ENCODE peak calls at places on chromosomes 5 and 9, in six cellular contexts. One of them, this sample, is unnamed.

GRCh38 chr5:45454114-45454513 is 242.1 kb downstream of the HCN1 start:
- DNase-seq in A549: peak
- DNase-seq in pancreas: peak
- DNase-seq in CD4-positive, alpha-beta T cell: no peak
- DNase-seq in Panc1: no peak
- DNase-seq in coronary artery: no peak
- DNase-seq in this sample: no peak

GRCh38 chr5:57249251-57249874 is 75.5 kb downstream of the GPBP1 start:
- DNase-seq in pancreas: no peak
- DNase-seq in A549: no peak
- DNase-seq in Panc1: no peak
- DNase-seq in CD4-positive, alpha-beta T cell: no peak
- DNase-seq in coronary artery: no peak
- DNase-seq in this sample: no peak

GRCh38 chr5:142816577-142816976 is 46.4 kb downstream of the ARHGAP26 start:
- DNase-seq in coronary artery: no peak
- DNase-seq in pancreas: peak
- DNase-seq in CD4-positive, alpha-beta T cell: no peak
- DNase-seq in A549: no peak
- DNase-seq in Panc1: no peak
- DNase-seq in this sample: no peak

GRCh38 chr9:14212116-14212515 is 101.8 kb downstream of the NFIB start:
- DNase-seq in A549: no peak
- DNase-seq in pancreas: no peak
- DNase-seq in coronary artery: no peak
- DNase-seq in CD4-positive, alpha-beta T cell: no peak
- DNase-seq in Panc1: no peak
- DNase-seq in this sample: no peak

GRCh38 chr9:21828853-21829405 is 26.5 kb downstream of the MTAP start:
- DNase-seq in Panc1: no peak
- DNase-seq in CD4-positive, alpha-beta T cell: no peak
- DNase-seq in pancreas: no peak
- DNase-seq in coronary artery: no peak
- DNase-seq in A549: peak
- DNase-seq in this sample: no peak

GRCh38 chr5:92505925-92506324 is 1075.1 kb downstream of the NR2F1-AS1 start:
- DNase-seq in A549: no peak
- DNase-seq in coronary artery: no peak
- DNase-seq in CD4-positive, alpha-beta T cell: no peak
- DNase-seq in Panc1: no peak
- DNase-seq in pancreas: no peak
- DNase-seq in this sample: no peak

GRCh38 chr9:90344013-90344412 is 298.6 kb downstream of the DIRAS2 start:
- DNase-seq in coronary artery: no peak
- DNase-seq in CD4-positive, alpha-beta T cell: no peak
- DNase-seq in pancreas: no peak
- DNase-seq in Panc1: no peak
- DNase-seq in A549: no peak
- DNase-seq in this sample: no peak

GRCh38 chr9:114507726-114508125 is 2.5 kb upstream of the WHRN start:
- DNase-seq in Panc1: no peak
- DNase-seq in pancreas: no peak
- DNase-seq in CD4-positive, alpha-beta T cell: no peak
- DNase-seq in A549: peak
- DNase-seq in coronary artery: no peak
- DNase-seq in this sample: no peak

GRCh38 chr9:135038826-135039225 is 48.6 kb upstream of the OLFM1 start:
- DNase-seq in A549: no peak
- DNase-seq in CD4-positive, alpha-beta T cell: no peak
- DNase-seq in coronary artery: peak
- DNase-seq in Panc1: no peak
- DNase-seq in pancreas: no peak
- DNase-seq in this sample: peak

GRCh38 chr5:88841212-88841611 is 41.8 kb downstream of the MEF2C start:
- DNase-seq in Panc1: no peak
- DNase-seq in coronary artery: no peak
- DNase-seq in A549: no peak
- DNase-seq in pancreas: no peak
- DNase-seq in CD4-positive, alpha-beta T cell: no peak
- DNase-seq in this sample: no peak

GRCh38 chr9:2621678-2622360 is at the start of gene VLDLR:
- DNase-seq in Panc1: no peak
- DNase-seq in pancreas: peak
- DNase-seq in A549: peak
- DNase-seq in coronary artery: peak
- DNase-seq in CD4-positive, alpha-beta T cell: no peak
- DNase-seq in this sample: peak

GRCh38 chr9:90107021-90107771 is 502.4 kb downstream of the GADD45G start:
- DNase-seq in CD4-positive, alpha-beta T cell: no peak
- DNase-seq in pancreas: peak
- DNase-seq in Panc1: no peak
- DNase-seq in A549: peak
- DNase-seq in coronary artery: no peak
- DNase-seq in this sample: no peak

GRCh38 chr9:708182-708555 is 133.3 kb upstream of the DMRT1 start:
- DNase-seq in A549: no peak
- DNase-seq in coronary artery: peak
- DNase-seq in CD4-positive, alpha-beta T cell: no peak
- DNase-seq in pancreas: peak
- DNase-seq in Panc1: no peak
- DNase-seq in this sample: no peak

GRCh38 chr9:120944434-120945125 is 18.0 kb upstream of the TRAF1 start:
- DNase-seq in A549: no peak
- DNase-seq in coronary artery: no peak
- DNase-seq in pancreas: no peak
- DNase-seq in Panc1: no peak
- DNase-seq in CD4-positive, alpha-beta T cell: no peak
- DNase-seq in this sample: no peak

GRCh38 chr9:121861501-121862180 is 210.2 kb downstream of the DAB2IP start:
- DNase-seq in coronary artery: peak
- DNase-seq in CD4-positive, alpha-beta T cell: no peak
- DNase-seq in Panc1: peak
- DNase-seq in A549: peak
- DNase-seq in pancreas: no peak
- DNase-seq in this sample: no peak

GRCh38 chr5:116404001-116404400 is 170.6 kb downstream of the SEMA6A start:
- DNase-seq in Panc1: no peak
- DNase-seq in A549: no peak
- DNase-seq in coronary artery: no peak
- DNase-seq in CD4-positive, alpha-beta T cell: no peak
- DNase-seq in pancreas: no peak
- DNase-seq in this sample: no peak

GRCh38 chr9:18922161-18922910 is 110.7 kb downstream of the SAXO1 start:
- DNase-seq in A549: no peak
- DNase-seq in CD4-positive, alpha-beta T cell: no peak
- DNase-seq in pancreas: no peak
- DNase-seq in Panc1: no peak
- DNase-seq in coronary artery: no peak
- DNase-seq in this sample: no peak

GRCh38 chr9:130117816-130118632 is 54.2 kb upstream of the NCS1 start:
- DNase-seq in coronary artery: no peak
- DNase-seq in pancreas: no peak
- DNase-seq in CD4-positive, alpha-beta T cell: no peak
- DNase-seq in A549: no peak
- DNase-seq in Panc1: no peak
- DNase-seq in this sample: no peak

GRCh38 chr5:55691265-55692105 is 20.6 kb downstream of the SLC38A9 start:
- DNase-seq in coronary artery: no peak
- DNase-seq in A549: peak
- DNase-seq in CD4-positive, alpha-beta T cell: no peak
- DNase-seq in Panc1: peak
- DNase-seq in pancreas: no peak
- DNase-seq in this sample: no peak

GRCh38 chr9:98321269-98321668 is 65.8 kb upstream of the TBC1D2 start:
- DNase-seq in Panc1: no peak
- DNase-seq in CD4-positive, alpha-beta T cell: no peak
- DNase-seq in pancreas: no peak
- DNase-seq in coronary artery: peak
- DNase-seq in A549: no peak
- DNase-seq in this sample: no peak

GRCh38 chr9:15142903-15143534 is 164.0 kb downstream of the TTC39B start:
- DNase-seq in pancreas: no peak
- DNase-seq in coronary artery: no peak
- DNase-seq in CD4-positive, alpha-beta T cell: no peak
- DNase-seq in A549: peak
- DNase-seq in Panc1: no peak
- DNase-seq in this sample: no peak

GRCh38 chr5:127958421-127959011 is 125.0 kb upstream of the SLC12A2 start:
- DNase-seq in CD4-positive, alpha-beta T cell: no peak
- DNase-seq in pancreas: no peak
- DNase-seq in A549: peak
- DNase-seq in Panc1: no peak
- DNase-seq in coronary artery: no peak
- DNase-seq in this sample: no peak

GRCh38 chr5:127892467-127893207 is 189.4 kb downstream of the CCDC192 start:
- DNase-seq in A549: peak
- DNase-seq in Panc1: no peak
- DNase-seq in pancreas: no peak
- DNase-seq in coronary artery: no peak
- DNase-seq in CD4-positive, alpha-beta T cell: no peak
- DNase-seq in this sample: no peak

GRCh38 chr5:15772131-15772530 is 272.2 kb downstream of the FBXL7 start:
- DNase-seq in coronary artery: no peak
- DNase-seq in pancreas: no peak
- DNase-seq in A549: no peak
- DNase-seq in Panc1: no peak
- DNase-seq in CD4-positive, alpha-beta T cell: no peak
- DNase-seq in this sample: no peak

GRCh38 chr5:15774632-15775031 is 274.7 kb downstream of the FBXL7 start:
- DNase-seq in coronary artery: no peak
- DNase-seq in A549: no peak
- DNase-seq in Panc1: no peak
- DNase-seq in pancreas: no peak
- DNase-seq in CD4-positive, alpha-beta T cell: no peak
- DNase-seq in this sample: no peak

GRCh38 chr5:15763754-15764153 is 263.8 kb downstream of the FBXL7 start:
- DNase-seq in Panc1: no peak
- DNase-seq in coronary artery: no peak
- DNase-seq in CD4-positive, alpha-beta T cell: no peak
- DNase-seq in pancreas: no peak
- DNase-seq in A549: no peak
- DNase-seq in this sample: no peak

GRCh38 chr5:15768936-15769335 is 269.0 kb downstream of the FBXL7 start:
- DNase-seq in Panc1: no peak
- DNase-seq in pancreas: no peak
- DNase-seq in A549: no peak
- DNase-seq in coronary artery: no peak
- DNase-seq in CD4-positive, alpha-beta T cell: no peak
- DNase-seq in this sample: no peak
- TF ChIP-seq CTCF in Panc1: no peak
- TF ChIP-seq CTCF in pancreas: no peak
- TF ChIP-seq CTCF in A549: no peak
- TF ChIP-seq CTCF in coronary artery: no peak
- TF ChIP-seq CTCF in CD4-positive, alpha-beta T cell: no peak
- TF ChIP-seq CTCF in this sample: no peak

DNA sequence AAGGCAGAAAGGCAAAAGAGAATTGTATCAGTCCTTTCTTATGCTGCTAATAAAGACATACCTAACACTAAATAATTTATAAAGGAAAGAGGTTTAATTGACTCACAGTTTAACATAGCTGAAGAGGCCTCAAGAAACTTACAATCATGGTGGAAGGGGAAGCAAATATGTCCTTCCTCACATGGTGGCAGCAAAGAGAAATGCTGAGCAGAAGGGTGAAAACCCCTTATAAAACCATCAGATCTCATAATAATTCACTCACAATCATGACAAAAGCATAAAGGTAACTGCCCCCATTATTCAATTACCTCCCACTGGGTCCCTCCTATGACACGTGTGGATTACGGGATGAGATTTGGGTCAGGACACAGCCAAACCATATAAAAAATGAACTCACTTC is 312.5 kb upstream of the PTGER4 start:
- DNase-seq in Panc1: no peak
- DNase-seq in A549: no peak
- DNase-seq in coronary artery: no peak
- DNase-seq in CD4-positive, alpha-beta T cell: no peak
- DNase-seq in pancreas: no peak
- DNase-seq in this sample: no peak
- TF ChIP-seq CTCF in Panc1: peak
- TF ChIP-seq CTCF in A549: no peak
- TF ChIP-seq CTCF in coronary artery: no peak
- TF ChIP-seq CTCF in CD4-positive, alpha-beta T cell: no peak
- TF ChIP-seq CTCF in pancreas: no peak
- TF ChIP-seq CTCF in this sample: no peak

GRCh38 chr9:91431485-91431884 is 7.9 kb upstream of the NFIL3 start:
- DNase-seq in CD4-positive, alpha-beta T cell: no peak
- DNase-seq in Panc1: no peak
- DNase-seq in coronary artery: no peak
- DNase-seq in pancreas: no peak
- DNase-seq in A549: no peak
- DNase-seq in this sample: no peak

GRCh38 chr9:91428927-91429351 is 5.3 kb upstream of the NFIL3 start:
- DNase-seq in coronary artery: no peak
- DNase-seq in CD4-positive, alpha-beta T cell: no peak
- DNase-seq in pancreas: no peak
- DNase-seq in Panc1: no peak
- DNase-seq in A549: no peak
- DNase-seq in this sample: no peak

GRCh38 chr9:91429501-91429900 is 5.9 kb upstream of the NFIL3 start:
- DNase-seq in coronary artery: no peak
- DNase-seq in pancreas: no peak
- DNase-seq in Panc1: no peak
- DNase-seq in CD4-positive, alpha-beta T cell: no peak
- DNase-seq in A549: no peak
- DNase-seq in this sample: no peak

GRCh38 chr9:91436841-91437240 is 13.2 kb upstream of the NFIL3 start:
- DNase-seq in pancreas: no peak
- DNase-seq in CD4-positive, alpha-beta T cell: no peak
- DNase-seq in coronary artery: no peak
- DNase-seq in Panc1: no peak
- DNase-seq in A549: no peak
- DNase-seq in this sample: no peak

GRCh38 chr9:91433180-91433579 is 9.5 kb upstream of the NFIL3 start:
- DNase-seq in coronary artery: no peak
- DNase-seq in A549: peak
- DNase-seq in CD4-positive, alpha-beta T cell: no peak
- DNase-seq in pancreas: no peak
- DNase-seq in Panc1: peak
- DNase-seq in this sample: no peak
- TF ChIP-seq CTCF in coronary artery: peak
- TF ChIP-seq CTCF in A549: peak
- TF ChIP-seq CTCF in CD4-positive, alpha-beta T cell: peak
- TF ChIP-seq CTCF in pancreas: peak
- TF ChIP-seq CTCF in Panc1: peak
- TF ChIP-seq CTCF in this sample: peak

GRCh38 chr9:99894826-99895225 is 11.6 kb upstream of the STX17 start:
- DNase-seq in Panc1: no peak
- DNase-seq in coronary artery: no peak
- DNase-seq in CD4-positive, alpha-beta T cell: no peak
- DNase-seq in A549: no peak
- DNase-seq in pancreas: no peak
- DNase-seq in this sample: no peak

DNA sequence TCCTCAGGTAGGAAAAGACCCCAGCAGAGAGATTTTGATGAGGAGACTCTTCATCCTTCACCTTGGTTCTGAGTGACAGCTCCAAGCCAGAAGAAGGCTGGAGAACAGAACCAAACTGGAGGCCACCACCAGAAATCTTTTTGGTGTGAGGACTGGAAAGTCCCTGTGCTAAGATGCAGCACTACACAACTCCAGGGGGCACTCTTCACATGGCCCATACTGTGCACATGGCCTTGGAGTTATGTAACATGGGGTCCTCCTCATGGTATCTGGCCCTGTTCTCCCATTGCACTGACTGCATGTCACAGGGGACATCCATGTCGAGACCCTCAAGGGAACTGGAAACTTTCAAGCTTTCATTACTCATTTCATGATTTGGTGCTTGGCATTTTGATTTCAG is 17.3 kb upstream of the STX17 start:
- DNase-seq in CD4-positive, alpha-beta T cell: no peak
- DNase-seq in Panc1: no peak
- DNase-seq in A549: peak
- DNase-seq in coronary artery: no peak
- DNase-seq in pancreas: no peak
- DNase-seq in this sample: no peak
- TF ChIP-seq CTCF in CD4-positive, alpha-beta T cell: no peak
- TF ChIP-seq CTCF in Panc1: no peak
- TF ChIP-seq CTCF in A549: no peak
- TF ChIP-seq CTCF in coronary artery: no peak
- TF ChIP-seq CTCF in pancreas: no peak
- TF ChIP-seq CTCF in this sample: no peak